ENCODE peak calls at places on chromosome 16, in five cellular contexts. I is GM23248, S is endothelial cell of umbilical vein, V is suprapubic skin, X is aorta. A is an unnamed sample.

GRCh38 chr16:55039511-55039910 is 108.8 kb downstream of the IRX5 start:
- DNase-seq in I (no peak), S (no peak), V (no peak), X (no peak), A (no peak)

GRCh38 chr16:67562918-67563707 is 787 bp downstream of the CTCF start:
- DNase-seq in I (peak), S (peak), V (peak), X (peak), A (peak)

GRCh38 chr16:27485126-27485525 is 64.6 kb downstream of the GTF3C1 start:
- DNase-seq in I (no peak), S (no peak), V (no peak), X (peak), A (no peak)

GRCh38 chr16:4323845-4324478 is 8.1 kb downstream of the GLIS2 start:
- DNase-seq in I (peak), S (no peak), V (no peak), X (peak), A (peak)

GRCh38 chr16:23691483-23692189 is 12.9 kb downstream of the PLK1 start:
- DNase-seq in I (peak), S (no peak), V (no peak), X (peak), A (no peak)

GRCh38 chr16:21590791-21591190 is 8.6 kb upstream of the METTL9 start:
- DNase-seq in I (peak), S (no peak), V (no peak), X (no peak), A (no peak)

GRCh38 chr16:585351-585750 is 4.5 kb upstream of the RAB40C start:
- DNase-seq in I (no peak), S (no peak), V (no peak), X (no peak), A (no peak)

GRCh38 chr16:67101301-67101675 is 8.5 kb upstream of the PHAF1 start:
- DNase-seq in I (peak), S (no peak), V (no peak), X (no peak), A (no peak)

GRCh38 chr16:87698676-87699179 is 67.1 kb downstream of the KLHDC4 start:
- DNase-seq in I (no peak), S (no peak), V (no peak), X (no peak), A (no peak)

GRCh38 chr16:15811778-15812750 is 44.8 kb downstream of the MYH11 start:
- DNase-seq in I (peak), S (no peak), V (peak), X (peak), A (peak)

GRCh38 chr16:31411024-31411845 is 16.9 kb downstream of the COX6A2 start:
- DNase-seq in I (peak), S (no peak), V (no peak), X (no peak), A (no peak)

GRCh38 chr16:876041-876335 is 75.5 kb upstream of the GNG13 start:
- DNase-seq in I (no peak), S (no peak), V (no peak), X (no peak), A (no peak)

GRCh38 chr16:74921051-74921450 is 63.9 kb downstream of the WDR59 start:
- DNase-seq in I (no peak), S (no peak), V (no peak), X (no peak), A (no peak)

GRCh38 chr16:87201052-87201451 is 116.1 kb downstream of the C16orf95 start:
- DNase-seq in I (peak), S (peak), V (no peak), X (peak), A (peak)

GRCh38 chr16:70635356-70636016 is 10.9 kb upstream of the IL34 start:
- DNase-seq in I (peak), S (peak), V (no peak), X (no peak), A (peak)

GRCh38 chr16:65306313-65306712 is 184.4 kb upstream of the CDH11 start:
- DNase-seq in I (peak), S (no peak), V (no peak), X (no peak), A (no peak)

GRCh38 chr16:57530104-57530522 is 6.3 kb downstream of the CCDC102A start:
- DNase-seq in I (peak), S (peak), V (peak), X (peak), A (no peak)

GRCh38 chr16:61007694-61008093 is 1028.5 kb downstream of the CDH8 start:
- DNase-seq in I (no peak), S (no peak), V (no peak), X (no peak), A (no peak)

GRCh38 chr16:69451166-69451565 is 26.7 kb downstream of the CYB5B start:
- DNase-seq in I (no peak), S (no peak), V (no peak), X (no peak), A (no peak)

GRCh38 chr16:88058817-88059216 is 107.6 kb downstream of the BANP start:
- DNase-seq in I (no peak), S (no peak), V (peak), X (no peak), A (no peak)

GRCh38 chr16:24936151-24936550 is 79.0 kb downstream of the ARHGAP17 start:
- DNase-seq in I (no peak), S (peak), V (no peak), X (no peak), A (no peak)

GRCh38 chr16:24935336-24935735 is 79.8 kb downstream of the ARHGAP17 start:
- DNase-seq in I (no peak), S (no peak), V (no peak), X (no peak), A (no peak)

GRCh38 chr16:70429888-70430666 is 8.8 kb downstream of the ST3GAL2 start:
- DNase-seq in I (no peak), S (no peak), V (no peak), X (no peak), A (no peak)

GRCh38 chr16:69833357-69833781 is 71.2 kb downstream of the WWP2 start:
- DNase-seq in I (peak), S (peak), V (no peak), X (no peak), A (no peak)

GRCh38 chr16:23026777-23027362 is 122.4 kb downstream of the USP31 start:
- DNase-seq in I (peak), S (peak), V (no peak), X (no peak), A (peak)

GRCh38 chr16:88323041-88323440 is 59.7 kb upstream of the ZNF469 start:
- DNase-seq in I (no peak), S (no peak), V (no peak), X (peak), A (no peak)

GRCh38 chr16:79170565-79171242 is 429.8 kb downstream of the MAF start:
- DNase-seq in I (peak), S (no peak), V (no peak), X (no peak), A (peak)

GRCh38 chr16:278863-279366 is 1.5 kb upstream of the ARHGDIG start:
- DNase-seq in I (peak), S (peak), V (no peak), X (no peak), A (no peak)

GRCh38 chr16:87350681-87351319 is 32.8 kb downstream of the FBXO31 start:
- DNase-seq in I (peak), S (no peak), V (no peak), X (no peak), A (peak)

GRCh38 chr16:51872536-51872935 is 674.4 kb downstream of the TOX3 start:
- DNase-seq in I (no peak), S (no peak), V (no peak), X (no peak), A (no peak)

GRCh38 chr16:69651217-69651616 is 75.1 kb downstream of the NQO1 start:
- DNase-seq in I (no peak), S (no peak), V (no peak), X (no peak), A (no peak)

GRCh38 chr16:53911506-53911905 is 207.6 kb downstream of the FTO start:
- DNase-seq in I (no peak), S (peak), V (no peak), X (no peak), A (no peak)

GRCh38 chr16:23146877-23147601 is 2.2 kb downstream of the USP31 start:
- DNase-seq in I (no peak), S (peak), V (no peak), X (no peak), A (no peak)

GRCh38 chr16:24309222-24309905 is 53.2 kb downstream of the CACNG3 start:
- DNase-seq in I (peak), S (peak), V (no peak), X (no peak), A (peak)

GRCh38 chr16:56931253-56931768 is 631 bp upstream of the HERPUD1 start:
- DNase-seq in I (peak), S (no peak), V (no peak), X (peak), A (no peak)

GRCh38 chr16:49619811-49620157 is 236.1 kb downstream of the ZNF423 start:
- DNase-seq in I (no peak), S (no peak), V (peak), X (peak), A (no peak)

GRCh38 chr16:27253526-27253930 is 15.0 kb downstream of the NSMCE1 start:
- DNase-seq in I (peak), S (peak), V (no peak), X (no peak), A (no peak)

GRCh38 chr16:85915125-85915845 is 16.3 kb downstream of the IRF8 start:
- DNase-seq in I (no peak), S (no peak), V (no peak), X (peak), A (no peak)
- H3K27ac ChIP-seq in I (no peak), S (no peak), V (no peak), X (no peak), A (no peak)

GRCh38 chr16:85645021-85645589 is 32.0 kb downstream of the GSE1 start:
- DNase-seq in I (no peak), S (no peak), V (no peak), X (no peak), A (no peak)
- H3K27ac ChIP-seq in I (no peak), S (no peak), V (no peak), X (no peak), A (no peak)

GRCh38 chr16:29963021-29963743 is 1.3 kb downstream of the TMEM219 start:
- DNase-seq in I (no peak), S (no peak), V (no peak), X (peak), A (no peak)
- H3K27ac ChIP-seq in I (peak), S (no peak), V (peak), X (no peak), A (peak)

DNA sequence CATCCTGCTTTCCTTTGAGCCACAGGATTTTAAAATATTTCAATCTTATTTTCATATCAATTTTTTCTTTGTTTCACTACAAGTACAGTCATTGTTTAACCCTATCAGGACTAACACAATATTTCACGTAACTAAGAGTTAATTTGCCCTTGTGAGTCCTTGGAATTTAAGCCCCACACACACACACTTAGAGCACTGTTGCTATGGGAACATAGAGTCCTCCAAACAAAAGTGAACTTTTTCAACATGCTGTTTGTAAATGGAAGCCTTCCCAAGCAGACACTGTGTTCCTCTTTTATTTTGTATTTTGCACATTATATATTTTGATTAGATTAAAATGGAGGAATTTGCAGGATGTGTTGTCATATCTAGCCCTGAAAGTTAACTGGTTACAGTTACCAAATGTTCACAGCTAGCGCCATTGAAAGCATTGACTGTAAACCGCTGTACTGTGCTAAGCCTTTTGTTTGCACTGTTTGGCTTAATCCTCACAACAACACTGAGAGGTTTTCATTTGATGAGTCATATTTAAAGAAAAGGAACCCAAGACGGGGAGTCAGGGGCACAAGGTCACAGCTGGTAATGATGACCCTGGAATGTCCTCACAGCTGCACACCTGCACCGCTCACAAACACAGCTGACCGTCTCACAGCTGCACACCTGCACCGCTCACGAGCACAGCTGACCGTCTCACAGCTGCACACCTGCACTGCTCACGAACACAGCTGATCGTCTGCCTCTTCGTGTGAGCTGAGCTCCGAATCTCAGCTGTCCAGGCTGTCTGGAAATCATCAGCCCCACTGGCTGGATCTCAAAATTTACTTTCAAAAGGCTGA is 6.3 kb downstream of the HSBP1 start:
- DNase-seq in I (peak), S (peak), V (no peak), X (no peak), A (no peak)
- H3K27ac ChIP-seq in I (peak), S (no peak), V (peak), X (no peak), A (no peak)

DNA sequence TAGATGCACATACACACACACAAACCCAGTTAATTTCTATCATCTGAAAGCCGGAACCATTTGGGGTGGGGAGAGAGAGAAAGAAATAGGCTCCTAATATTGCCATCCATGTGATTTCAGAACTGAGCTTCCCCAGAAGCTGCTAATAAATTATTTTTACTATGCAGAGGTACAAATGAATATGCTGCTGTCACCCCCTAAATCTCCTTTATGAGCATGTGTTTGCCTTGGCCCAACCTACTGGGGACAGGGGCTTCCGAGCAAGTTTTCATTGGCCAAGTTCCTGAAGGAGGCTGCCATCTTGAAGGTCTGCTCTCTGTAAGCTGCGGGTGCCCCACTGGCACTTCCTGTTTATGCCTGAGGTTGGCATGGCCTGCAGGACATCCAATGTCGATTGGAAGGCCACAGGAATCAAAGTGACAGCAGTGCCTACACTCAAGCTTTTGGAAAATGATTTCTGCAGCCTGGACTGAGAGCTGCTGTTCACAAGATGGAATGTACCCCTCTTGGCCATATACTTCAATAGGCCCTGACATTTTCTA is 194.7 kb downstream of the XYLT1 start:
- DNase-seq in I (no peak), S (no peak), V (no peak), X (no peak), A (no peak)
- H3K27ac ChIP-seq in I (no peak), S (no peak), V (no peak), X (no peak), A (no peak)